ENCODE peak calls at places on chromosomes 16 and 17, in five cellular contexts. A is cardiac muscle cell, E is HCT116, H is glutamatergic neuron, L is AG04450. G is an unnamed sample.

GRCh38 chr16:80369559-80369958 is 171.2 kb upstream of the DYNLRB2 start:
- DNase-seq in E (no peak), A (peak; percentile 43), H (peak; percentile 70), L (peak; percentile 38), G (peak; percentile 31)

GRCh38 chr17:69567130-69567529 is 152.6 kb downstream of the MAP2K6 start:
- DNase-seq in A (peak; percentile 13), E (no peak), L (no peak), H (no peak), G (no peak)

GRCh38 chr16:68401871-68402747 is 46.2 kb downstream of the SMPD3 start:
- DNase-seq in H (no peak), A (peak; percentile 20), L (no peak), E (no peak), G (no peak)

GRCh38 chr16:51262428-51262827 is 111.4 kb upstream of the SALL1 start:
- DNase-seq in A (no peak), H (no peak), L (no peak), E (no peak), G (no peak)

GRCh38 chr17:41734139-41734948 is at the start of gene HAP1:
- DNase-seq in L (no peak), A (peak; percentile 31), E (no peak), H (peak; percentile 61), G (peak; percentile 63)

GRCh38 chr16:75921281-75921680 is 195.0 kb upstream of the CPHXL start:
- DNase-seq in L (no peak), H (no peak), E (no peak), A (no peak), G (no peak)

GRCh38 chr17:19720631-19721426 is 4.4 kb upstream of the SLC47A2 start:
- DNase-seq in E (no peak), L (no peak), H (no peak), A (no peak), G (no peak)

GRCh38 chr16:57893559-57894389 is 77.2 kb downstream of the CNGB1 start:
- DNase-seq in E (no peak), A (peak; percentile 94), H (no peak), L (peak; percentile 78), G (no peak)

GRCh38 chr17:61208301-61209098 is 191.1 kb upstream of the TBX2 start:
- DNase-seq in A (peak; percentile 36), H (no peak), L (peak; percentile 47), E (no peak), G (no peak)

GRCh38 chr16:17266606-17267313 is 204.0 kb downstream of the XYLT1 start:
- DNase-seq in H (no peak), A (no peak), L (no peak), E (no peak), G (no peak)

GRCh38 chr16:75198135-75198600 is 8.8 kb downstream of the CTRB2 start:
- DNase-seq in L (peak; percentile 61), H (no peak), E (no peak), A (peak; percentile 80), G (no peak)

GRCh38 chr17:10210151-10210574 is 11.8 kb upstream of the GAS7 start:
- DNase-seq in E (no peak), H (no peak), A (peak; percentile 95), L (no peak), G (no peak)

GRCh38 chr17:12719948-12720347 is 54.3 kb downstream of the MYOCD start:
- DNase-seq in A (no peak), E (no peak), H (peak; percentile 24), L (no peak), G (no peak)

GRCh38 chr17:31392002-31392855 is 754 bp downstream of the RAB11FIP4 start:
- DNase-seq in A (no peak), H (no peak), L (no peak), E (no peak), G (no peak)

GRCh38 chr17:42485680-42486079 is 27.0 kb downstream of the ATP6V0A1 start:
- DNase-seq in A (peak; percentile 21), E (no peak), H (no peak), L (no peak), G (no peak)

GRCh38 chr17:8226536-8227237 is 16.3 kb upstream of the AURKB start:
- DNase-seq in A (peak; percentile 93), H (peak; percentile 69), E (peak; percentile 91), L (peak; percentile 78), G (peak; percentile 74)

GRCh38 chr16:56749806-56750491 is 20.0 kb downstream of the NUP93 start:
- DNase-seq in L (no peak), H (no peak), E (no peak), A (no peak), G (no peak)

GRCh38 chr16:82476786-82477185 is 150.0 kb upstream of the CDH13 start:
- DNase-seq in L (no peak), A (no peak), H (no peak), E (no peak), G (no peak)

GRCh38 chr17:44218344-44219125 is 940 bp downstream of the UBTF start:
- DNase-seq in H (peak; percentile 79), E (peak; percentile 74), A (peak; percentile 93), L (peak; percentile 75), G (peak; percentile 71)

GRCh38 chr17:57705921-57706695 is 39.0 kb downstream of the CCDC182 start:
- DNase-seq in A (no peak), E (no peak), L (no peak), H (no peak), G (no peak)

GRCh38 chr17:2222901-2223616 is 80.5 kb downstream of the SMG6 start:
- DNase-seq in L (no peak), E (no peak), A (peak; percentile 81), H (peak; percentile 31), G (no peak)

GRCh38 chr16:46621902-46622676 is 910 bp upstream of the SHCBP1 start:
- DNase-seq in E (no peak), L (no peak), H (no peak), A (no peak), G (no peak)

GRCh38 chr16:80230328-80231117 is 310.3 kb upstream of the DYNLRB2 start:
- DNase-seq in L (no peak), H (no peak), A (no peak), E (no peak), G (no peak)

GRCh38 chr17:280216-280615 is 72.4 kb downstream of the RPH3AL start:
- DNase-seq in A (no peak), E (no peak), H (no peak), L (no peak), G (no peak)

GRCh38 chr17:44983563-44983962 is 15.5 kb upstream of the C1QL1 start:
- DNase-seq in E (no peak), L (no peak), H (no peak), A (no peak), G (no peak)

GRCh38 chr16:12538667-12539081 is 265.0 kb downstream of the CPPED1 start:
- DNase-seq in H (no peak), L (no peak), A (no peak), E (no peak), G (no peak)

GRCh38 chr16:69593756-69594155 is 28.0 kb downstream of the NFAT5 start:
- DNase-seq in L (no peak), A (no peak), E (no peak), H (no peak), G (no peak)

GRCh38 chr16:77961811-77962210 is 60.5 kb upstream of the CLEC3A start:
- DNase-seq in H (no peak), E (no peak), A (no peak), L (no peak), G (no peak)

GRCh38 chr17:14211778-14212177 is 24.9 kb downstream of the CDRT15 start:
- DNase-seq in L (no peak), A (no peak), E (no peak), H (no peak), G (no peak)

GRCh38 chr17:74412581-74412980 is 19.3 kb upstream of the GPRC5C start:
- DNase-seq in A (no peak), L (no peak), E (no peak), H (no peak), G (no peak)

GRCh38 chr16:87178977-87179376 is 138.2 kb downstream of the C16orf95 start:
- DNase-seq in E (no peak), H (no peak), L (no peak), A (peak; percentile 84), G (no peak)

GRCh38 chr16:15749371-15749770 is 99.3 kb downstream of the NDE1 start:
- DNase-seq in H (no peak), L (no peak), E (no peak), A (no peak), G (no peak)

GRCh38 chr17:83080641-83081560 is 1.5 kb downstream of the METRNL start:
- DNase-seq in H (peak; percentile 44), L (no peak), A (peak; percentile 49), E (no peak), G (no peak)

GRCh38 chr16:5010576-5011329 is 23.0 kb downstream of the NAGPA start:
- DNase-seq in A (no peak), E (no peak), L (no peak), H (no peak), G (no peak)

DNA sequence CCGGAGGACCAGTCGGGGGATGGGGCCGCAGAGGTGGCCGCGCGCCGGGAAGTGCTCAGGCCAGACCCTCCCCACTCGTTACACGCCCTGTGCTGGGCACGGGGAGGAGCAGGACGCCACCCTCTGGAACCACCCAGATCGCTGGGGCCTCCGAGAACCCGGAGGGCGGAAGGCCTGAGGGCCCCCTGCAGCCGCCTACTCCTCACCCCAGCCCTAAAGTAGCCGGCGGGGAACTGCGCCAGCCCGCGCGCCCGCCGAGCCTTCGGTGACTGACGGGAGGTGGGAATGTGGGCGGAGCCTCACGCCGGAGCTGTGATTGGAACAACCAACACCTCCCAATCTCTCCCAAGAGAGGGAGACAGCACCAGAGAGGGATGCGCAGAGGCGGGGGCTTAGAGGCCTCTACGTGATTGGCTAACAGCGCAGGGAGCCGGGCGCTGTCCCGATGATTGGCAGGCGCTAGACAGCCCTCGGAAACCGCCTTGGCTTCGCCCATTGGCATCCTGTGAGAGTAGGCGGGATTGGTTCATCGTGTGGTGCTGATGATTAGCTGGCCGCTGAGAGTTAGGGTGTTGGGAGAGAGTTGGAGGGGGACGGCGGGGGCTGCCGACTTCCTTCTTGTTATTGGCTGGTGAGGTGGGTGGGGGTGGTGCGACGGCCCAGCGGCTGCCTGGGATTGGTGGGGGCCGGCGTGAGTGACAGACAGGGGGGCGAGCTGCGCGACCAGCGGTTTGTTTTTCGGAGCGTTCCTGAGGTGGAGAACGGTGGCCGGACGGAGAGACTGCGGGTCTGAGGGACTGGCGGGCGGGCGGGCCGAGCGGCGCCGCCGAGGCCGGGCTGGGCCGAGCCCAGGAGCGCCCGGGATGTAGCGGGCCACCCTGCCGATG is at the start of gene MAP3K3:
- DNase-seq in L (peak; percentile 100), E (peak; percentile 100), A (peak; percentile 100), H (peak; percentile 98), G (peak; percentile 95)
- TF ChIP-seq CTCF in L (peak; percentile 17), E (peak; percentile 10), A (peak; percentile 12), H (no peak), G (no peak)

GRCh38 chr17:62727916-62728672 is 80.0 kb downstream of the MARCHF10 start:
- DNase-seq in H (peak; percentile 45), E (no peak), A (no peak), L (no peak), G (no peak)
- TF ChIP-seq CTCF in H (no peak), E (peak; percentile 30), A (no peak), L (no peak), G (no peak)

GRCh38 chr17:6901086-6901485 is 69.6 kb upstream of the TEKT1 start:
- DNase-seq in H (no peak), A (no peak), L (no peak), E (no peak), G (no peak)
- TF ChIP-seq CTCF in H (no peak), A (no peak), L (no peak), E (no peak), G (no peak)

GRCh38 chr17:36705651-36706436 is 104.5 kb downstream of the MRM1 start:
- DNase-seq in A (peak; percentile 44), E (peak; percentile 18), L (no peak), H (peak; percentile 56), G (no peak)
- TF ChIP-seq CTCF in A (peak; percentile 62), E (peak; percentile 85), L (peak; percentile 59), H (peak; percentile 53), G (peak; percentile 71)

GRCh38 chr17:65584604-65585521 is 23.4 kb upstream of the AXIN2 start:
- DNase-seq in H (no peak), A (no peak), L (no peak), E (no peak), G (no peak)
- TF ChIP-seq CTCF in H (no peak), A (no peak), L (no peak), E (no peak), G (no peak)